ENCODE peak calls at places on chromosome 1, in seven cellular contexts. O is Panc1, P is suprapubic skin, L is transverse colon, R is K562, G is endothelial cell of umbilical vein, B is HCT116. W is an unnamed sample.

GRCh38 chr1:193058529-193059281 is 455 bp downstream of the UCHL5 start:
- DNase-seq in L (peak), P (peak), G (peak), B (no peak), R (peak), O (no peak), W (peak)

GRCh38 chr1:162371611-162372010 is 5.0 kb downstream of the SPATA46 start:
- DNase-seq in B (no peak), R (no peak), O (no peak), L (no peak), P (no peak), G (no peak), W (no peak)

GRCh38 chr1:81553503-81553902 is 247.2 kb upstream of the ADGRL2 start:
- DNase-seq in L (no peak), B (no peak), O (no peak), R (no peak), P (no peak), G (no peak), W (no peak)

GRCh38 chr1:12530462-12531168 is 87.4 kb downstream of the DHRS3 start:
- DNase-seq in B (no peak), O (no peak), P (no peak), L (no peak), G (no peak), R (no peak), W (no peak)

GRCh38 chr1:4267381-4268261 is 367.5 kb upstream of the C1orf174 start:
- DNase-seq in G (no peak), P (no peak), B (no peak), L (no peak), O (no peak), R (no peak), W (no peak)

GRCh38 chr1:9993571-9994075 is 3.4 kb upstream of the RBP7 start:
- DNase-seq in O (no peak), B (no peak), R (no peak), L (no peak), G (no peak), P (no peak), W (no peak)

GRCh38 chr1:246724725-246725095 is 501 bp downstream of the SCCPDH start:
- DNase-seq in P (no peak), L (no peak), B (no peak), G (peak), O (no peak), R (peak), W (peak)

GRCh38 chr1:154814106-154814505 is 56.0 kb downstream of the KCNN3 start:
- DNase-seq in P (no peak), B (no peak), L (no peak), R (no peak), G (no peak), O (no peak), W (no peak)

GRCh38 chr1:200512191-200512590 is 102.4 kb upstream of the ZNF281 start:
- DNase-seq in P (no peak), B (no peak), L (no peak), O (peak), G (peak), R (no peak), W (no peak)

GRCh38 chr1:184300446-184300845 is 86.4 kb upstream of the C1orf21 start:
- DNase-seq in O (no peak), G (peak), L (no peak), P (no peak), R (no peak), B (no peak), W (no peak)

GRCh38 chr1:48777219-48777895 is 666 bp upstream of the BEND5 start:
- DNase-seq in R (no peak), O (no peak), B (no peak), P (no peak), G (no peak), L (no peak), W (peak)

GRCh38 chr1:77218477-77219165 is 609 bp downstream of the PIGK start:
- DNase-seq in O (no peak), G (no peak), B (no peak), L (no peak), P (no peak), R (peak), W (no peak)

GRCh38 chr1:226829105-226829504 is 41.3 kb upstream of the PSEN2 start:
- DNase-seq in B (no peak), L (no peak), R (no peak), O (no peak), G (no peak), P (no peak), W (no peak)

GRCh38 chr1:17075470-17076255 is 21.8 kb upstream of the SDHB start:
- DNase-seq in O (no peak), L (no peak), G (no peak), P (no peak), B (peak), R (peak), W (peak)

GRCh38 chr1:164771568-164772350 is 212.8 kb downstream of the PBX1 start:
- DNase-seq in R (peak), L (no peak), G (peak), O (no peak), P (no peak), B (no peak), W (peak)

GRCh38 chr1:108050911-108051624 is 86.1 kb upstream of the VAV3 start:
- DNase-seq in O (no peak), R (no peak), G (peak), P (no peak), B (no peak), L (no peak), W (peak)

GRCh38 chr1:99004270-99005141 is at the start of gene PLPPR5:
- DNase-seq in R (no peak), O (no peak), P (no peak), L (no peak), G (peak), B (no peak), W (peak)

GRCh38 chr1:99005142-99005491 is 456 bp upstream of the PLPPR5 start:
- DNase-seq in L (no peak), B (no peak), G (no peak), R (no peak), P (no peak), O (no peak), W (peak)

GRCh38 chr1:99007366-99007765 is 2.7 kb upstream of the PLPPR5 start:
- DNase-seq in B (no peak), L (no peak), R (no peak), O (no peak), P (no peak), G (no peak), W (no peak)

GRCh38 chr1:99005537-99005942 is 879 bp upstream of the PLPPR5 start:
- DNase-seq in B (no peak), R (no peak), L (no peak), G (no peak), O (no peak), P (no peak), W (peak)

GRCh38 chr1:99003911-99004269 is 771 bp downstream of the PLPPR5 start:
- DNase-seq in B (no peak), O (no peak), G (no peak), P (no peak), R (no peak), L (no peak), W (peak)
- H3K4me3 ChIP-seq in B (no peak), O (peak), G (no peak), P (peak), R (no peak), L (peak), W (peak)

DNA sequence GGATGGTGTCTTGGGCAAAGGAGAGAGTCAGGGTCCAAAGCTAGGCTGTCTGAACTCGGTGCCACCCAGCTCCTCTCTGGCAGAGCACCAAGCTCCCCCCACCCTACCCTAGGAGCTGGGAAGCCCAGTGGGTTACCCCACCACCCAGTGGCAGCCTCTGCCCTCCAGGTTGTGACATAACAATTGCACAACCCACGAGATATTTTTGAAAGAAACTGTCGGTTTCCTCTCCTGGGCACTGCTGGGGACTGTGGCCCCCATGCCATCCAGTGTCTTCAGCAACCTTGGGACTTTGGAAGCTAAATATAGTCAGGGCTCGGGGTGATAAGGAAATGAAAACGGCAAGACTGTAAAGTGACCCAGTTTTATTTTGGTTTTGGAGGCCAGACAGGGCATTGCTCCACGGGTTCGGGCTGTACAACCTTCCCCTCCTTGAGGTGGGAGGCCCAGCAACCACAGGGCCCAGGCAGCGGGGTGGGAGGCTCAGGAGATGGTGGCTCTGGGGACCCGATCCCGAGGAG is 1.4 kb downstream of the CITED4 start:
- DNase-seq in P (no peak), B (no peak), O (no peak), G (no peak), R (no peak), L (no peak), W (no peak)
- TF ChIP-seq POLR2AphosphoS5 in P (no peak), B (no peak), O (peak), G (no peak), R (no peak), L (no peak), W (no peak)

DNA sequence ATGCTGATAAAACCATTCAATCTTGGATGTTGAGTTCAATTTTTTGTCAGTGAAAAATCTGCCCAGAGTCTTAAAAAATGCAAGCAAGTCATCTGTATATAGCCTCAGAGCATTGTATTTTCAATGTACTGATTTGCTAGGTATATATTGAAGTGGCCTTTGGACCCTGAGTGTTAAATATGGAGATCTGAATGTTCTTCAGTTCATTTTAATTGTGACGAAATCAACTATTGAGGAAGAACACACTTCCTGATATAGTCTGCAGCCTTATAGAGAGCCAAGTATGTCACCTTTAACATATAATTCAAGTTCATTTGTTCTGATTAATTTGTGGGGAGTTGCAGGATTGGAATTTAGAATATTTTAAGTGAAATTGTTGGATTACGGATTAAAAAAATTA is 128.1 kb downstream of the ST6GALNAC3 start:
- DNase-seq in G (no peak), R (no peak), B (no peak), L (no peak), P (no peak), O (no peak), W (no peak)
- H3K4me3 ChIP-seq in G (no peak), R (no peak), B (no peak), L (no peak), P (no peak), O (no peak), W (no peak)

GRCh38 chr1:36583080-36583479 is 100.4 kb upstream of the CSF3R start:
- DNase-seq in L (no peak), O (no peak), R (no peak), P (no peak), B (no peak), G (no peak), W (no peak)
- TF ChIP-seq POLR2AphosphoS5 in L (no peak), O (no peak), R (no peak), P (no peak), B (no peak), G (no peak), W (no peak)

GRCh38 chr1:202014060-202014459 is 3.7 kb downstream of the ELF3 start:
- DNase-seq in L (peak), B (no peak), O (no peak), P (no peak), G (no peak), R (no peak), W (no peak)

GRCh38 chr1:202014915-202015676 is 4.7 kb downstream of the ELF3 start:
- DNase-seq in R (no peak), O (no peak), G (no peak), L (peak), P (no peak), B (no peak), W (no peak)

GRCh38 chr1:202012544-202013478 is 2.4 kb downstream of the ELF3 start:
- DNase-seq in G (no peak), B (no peak), P (no peak), R (no peak), L (peak), O (no peak), W (no peak)

GRCh38 chr1:202011994-202012393 is 1.6 kb downstream of the ELF3 start:
- DNase-seq in R (no peak), P (no peak), L (peak), B (no peak), G (no peak), O (no peak), W (no peak)

DNA sequence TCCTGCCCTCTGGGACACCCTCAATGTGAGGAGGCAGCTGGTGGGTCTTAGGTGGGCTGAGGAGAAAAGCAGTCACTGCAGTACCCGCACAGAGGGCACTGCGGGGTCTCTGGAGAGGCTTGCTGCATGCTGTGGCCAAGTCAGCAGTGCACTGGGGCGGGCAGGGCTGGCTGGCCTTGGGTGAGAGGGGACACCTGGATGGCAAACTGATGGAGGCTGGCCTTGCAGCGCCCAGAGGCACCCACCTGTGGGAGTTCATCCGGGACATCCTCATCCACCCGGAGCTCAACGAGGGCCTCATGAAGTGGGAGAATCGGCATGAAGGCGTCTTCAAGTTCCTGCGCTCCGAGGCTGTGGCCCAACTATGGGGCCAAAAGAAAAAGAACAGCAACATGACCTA is 3.2 kb downstream of the ELF3 start:
- DNase-seq in O (no peak), G (no peak), R (no peak), L (peak), P (no peak), B (no peak), W (no peak)
- H3K4me3 ChIP-seq in O (peak), G (no peak), R (no peak), L (peak), P (peak), B (no peak), W (no peak)

GRCh38 chr1:3262681-3263286 is 191.7 kb upstream of the ARHGEF16 start:
- DNase-seq in R (no peak), P (no peak), G (no peak), B (no peak), O (no peak), L (no peak), W (no peak)

GRCh38 chr1:3261969-3262579 is 192.4 kb upstream of the ARHGEF16 start:
- DNase-seq in L (no peak), B (no peak), R (no peak), P (no peak), O (no peak), G (no peak), W (no peak)

GRCh38 chr1:3263790-3264189 is 190.7 kb upstream of the ARHGEF16 start:
- DNase-seq in R (no peak), P (no peak), O (no peak), B (no peak), L (no peak), G (no peak), W (no peak)

GRCh38 chr1:3259020-3259419 is 190.0 kb downstream of the PRDM16 start:
- DNase-seq in O (no peak), G (no peak), R (no peak), B (no peak), L (no peak), P (no peak), W (no peak)

DNA sequence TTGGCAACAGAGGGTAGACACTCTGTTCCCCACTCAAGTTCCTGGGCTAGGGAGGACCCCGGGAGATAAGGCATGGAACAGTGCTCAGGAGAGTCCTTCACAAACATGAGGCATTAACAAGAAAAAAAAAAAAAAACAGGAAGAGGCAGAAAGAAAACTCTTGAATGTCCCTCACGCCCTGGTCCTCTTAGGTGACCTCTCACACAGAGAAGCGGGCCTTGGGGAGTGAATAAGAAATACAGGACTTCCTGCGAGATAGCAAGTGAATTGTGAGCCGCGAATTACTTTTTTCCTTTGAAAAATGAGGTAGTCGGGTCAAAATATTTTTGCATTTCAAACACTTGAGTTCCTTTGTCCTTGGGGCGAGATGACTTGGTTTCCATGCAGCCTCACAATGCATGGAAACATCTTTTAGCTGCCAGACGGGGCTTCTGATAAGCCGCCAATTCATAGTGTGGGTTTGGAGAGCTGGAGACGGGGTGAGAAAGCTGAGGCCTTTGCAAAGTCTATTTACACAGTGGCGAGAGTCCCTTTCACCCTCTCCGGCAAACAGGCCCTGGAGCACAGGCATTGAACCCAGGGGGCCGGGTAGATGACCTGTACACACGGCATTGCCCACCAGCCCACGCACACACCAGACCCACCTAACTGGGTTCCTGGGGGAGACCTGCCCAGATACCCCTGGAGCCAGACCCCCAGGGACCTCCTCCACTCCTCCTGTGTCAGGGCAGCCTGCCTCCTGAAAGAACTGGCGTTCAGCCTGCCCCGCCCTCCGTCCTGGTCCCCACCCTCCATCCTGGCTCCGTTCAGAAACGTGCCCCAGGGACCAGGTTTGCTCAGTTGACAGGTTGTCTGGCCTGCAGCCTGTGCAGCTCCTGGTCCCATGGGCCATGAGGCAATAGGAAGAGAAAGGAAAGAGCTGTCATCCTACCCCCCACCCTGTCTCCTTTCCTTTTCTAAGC is 192.3 kb downstream of the PRDM16 start:
- DNase-seq in O (no peak), R (no peak), P (no peak), L (no peak), G (no peak), B (no peak), W (no peak)
- TF ChIP-seq POLR2AphosphoS5 in O (no peak), R (no peak), P (no peak), L (no peak), G (no peak), B (no peak), W (no peak)

GRCh38 chr1:172883844-172884243 is 166.9 kb downstream of the TNFSF18 start:
- DNase-seq in R (no peak), G (no peak), L (no peak), B (no peak), O (no peak), P (no peak), W (no peak)
- H3K4me3 ChIP-seq in R (no peak), G (no peak), L (no peak), B (no peak), O (no peak), P (no peak), W (no peak)

W was measured in GM23338.